ENCODE peak calls at places on chromosome 4, in five cellular contexts. O is fibroblast of the aortic adventitia; H is CD8-positive, alpha-beta T cell; A is neural progenitor cell; S is brain microvascular endothelial cell. C is an unnamed sample.

GRCh38 chr4:118923891-118924290 is 35.2 kb downstream of the SYNPO2 start:
- DNase-seq in S (no peak), A (no peak), O (no peak), H (no peak), C (no peak)

GRCh38 chr4:10013722-10014121 is 7.6 kb downstream of the SLC2A9 start:
- DNase-seq in H (no peak), O (no peak), A (peak; percentile 75), S (peak; percentile 38), C (no peak)

GRCh38 chr4:72567821-72568620 is 1.0 kb downstream of the ADAMTS3 start:
- DNase-seq in H (no peak), O (peak; percentile 75), A (peak; percentile 87), S (peak; percentile 72), C (peak; percentile 17)

GRCh38 chr4:41006141-41006540 is 208.2 kb downstream of the APBB2 start:
- DNase-seq in O (peak; percentile 42), H (no peak), A (no peak), S (no peak), C (no peak)

GRCh38 chr4:185471235-185472062 is at the start of gene CCDC110:
- DNase-seq in S (peak; percentile 86), H (peak; percentile 87), O (peak; percentile 97), A (peak; percentile 97), C (peak; percentile 18)

GRCh38 chr4:136441629-136442282 is 1090.5 kb downstream of the PCDH18 start:
- DNase-seq in A (no peak), S (no peak), H (no peak), O (no peak), C (no peak)

GRCh38 chr4:182091128-182091527 is 152.1 kb upstream of the TENM3 start:
- DNase-seq in A (no peak), O (no peak), S (no peak), H (no peak), C (no peak)

GRCh38 chr4:94690851-94691254 is 66.9 kb upstream of the BMPR1B start:
- DNase-seq in A (no peak), O (peak; percentile 16), H (no peak), S (peak; percentile 39), C (no peak)

GRCh38 chr4:129144755-129145206 is 48.8 kb downstream of the C4orf33 start:
- DNase-seq in O (no peak), S (no peak), A (no peak), H (no peak), C (no peak)

GRCh38 chr4:8162625-8163024 is 4.0 kb upstream of the ABLIM2 start:
- DNase-seq in S (no peak), H (no peak), O (no peak), A (no peak), C (no peak)

GRCh38 chr4:137032242-137032641 is 500.1 kb downstream of the PCDH18 start:
- DNase-seq in O (peak; percentile 5), S (no peak), A (no peak), H (no peak), C (no peak)

GRCh38 chr4:173998471-173999144 is 284.9 kb downstream of the FBXO8 start:
- DNase-seq in S (no peak), O (no peak), A (no peak), H (no peak), C (no peak)

GRCh38 chr4:687975-688694 is 816 bp downstream of the SLC49A3 start:
- DNase-seq in O (no peak), S (no peak), A (no peak), H (no peak), C (no peak)

GRCh38 chr4:135575041-135575440 is 1373.5 kb upstream of the PABPC4L start:
- DNase-seq in H (no peak), O (no peak), S (no peak), A (no peak), C (no peak)

GRCh38 chr4:145870155-145871020 is 68.2 kb downstream of the ZNF827 start:
- DNase-seq in S (no peak), H (no peak), A (no peak), O (no peak), C (no peak)

GRCh38 chr4:133058701-133059100 is 90.4 kb upstream of the PCDH10 start:
- DNase-seq in A (peak; percentile 32), O (no peak), S (no peak), H (no peak), C (no peak)

GRCh38 chr4:184383497-184384055 is 90.8 kb downstream of the IRF2 start:
- DNase-seq in A (no peak), S (peak; percentile 94), O (peak; percentile 98), H (no peak), C (peak; percentile 85)

GRCh38 chr4:73419106-73420038 is 15.3 kb downstream of the ALB start:
- DNase-seq in S (no peak), A (no peak), O (no peak), H (no peak), C (no peak)

GRCh38 chr4:115675721-115676120 is 562.3 kb upstream of the NDST4 start:
- DNase-seq in O (no peak), S (no peak), A (no peak), H (no peak), C (no peak)

GRCh38 chr4:151835467-151835866 is 74.7 kb upstream of the GATB start:
- DNase-seq in S (no peak), O (no peak), H (no peak), A (no peak), C (no peak)

GRCh38 chr4:181796502-181796901 is 446.7 kb upstream of the TENM3 start:
- DNase-seq in S (peak; percentile 85), H (no peak), O (peak; percentile 45), A (no peak), C (no peak)

GRCh38 chr4:155809835-155810234 is 51.0 kb downstream of the GUCY1B1 start:
- DNase-seq in H (no peak), A (peak; percentile 77), O (peak; percentile 92), S (peak; percentile 67), C (peak; percentile 36)

GRCh38 chr4:47662975-47663374 is 174.9 kb downstream of the CORIN start:
- DNase-seq in A (peak; percentile 42), O (no peak), S (peak; percentile 17), H (no peak), C (no peak)

GRCh38 chr4:133865606-133866327 is 335.8 kb downstream of the PABPC4L start:
- DNase-seq in S (peak; percentile 98), H (no peak), O (peak; percentile 93), A (peak; percentile 30), C (peak; percentile 82)

GRCh38 chr4:111475001-111475400 is 670.3 kb upstream of the FAM241A start:
- DNase-seq in H (no peak), S (peak; percentile 20), O (peak; percentile 56), A (peak; percentile 72), C (no peak)

GRCh38 chr4:8033067-8033755 is 93.5 kb upstream of the AFAP1 start:
- DNase-seq in A (no peak), O (no peak), S (no peak), H (no peak), C (no peak)

GRCh38 chr4:33959519-33959918 is 2284.8 kb downstream of the ARAP2 start:
- DNase-seq in S (no peak), O (no peak), H (no peak), A (no peak), C (peak; percentile 28)

GRCh38 chr4:189202182-189202868 is 738.3 kb upstream of the FRG1 start:
- DNase-seq in S (peak; percentile 71), H (no peak), O (peak; percentile 16), A (peak; percentile 79), C (no peak)
- H3K4me3 ChIP-seq in S (peak overlapping the region; percentile 40), H (no peak overlapping the region), O (no peak overlapping the region), A (no peak overlapping the region), C (peak overlapping the region; percentile 19)

GRCh38 chr4:26133840-26134239 is 187.0 kb upstream of the RBPJ start:
- DNase-seq in H (no peak), O (no peak), A (no peak), S (no peak), C (no peak)

GRCh38 chr4:26135331-26135730 is 185.5 kb upstream of the RBPJ start:
- DNase-seq in A (no peak), S (no peak), O (no peak), H (no peak), C (no peak)

GRCh38 chr4:26131053-26131452 is 189.8 kb upstream of the RBPJ start:
- DNase-seq in O (no peak), H (no peak), S (no peak), A (no peak), C (no peak)

GRCh38 chr4:26131711-26132110 is 189.1 kb upstream of the RBPJ start:
- DNase-seq in S (no peak), H (peak; percentile 14), O (no peak), A (no peak), C (no peak)

DNA sequence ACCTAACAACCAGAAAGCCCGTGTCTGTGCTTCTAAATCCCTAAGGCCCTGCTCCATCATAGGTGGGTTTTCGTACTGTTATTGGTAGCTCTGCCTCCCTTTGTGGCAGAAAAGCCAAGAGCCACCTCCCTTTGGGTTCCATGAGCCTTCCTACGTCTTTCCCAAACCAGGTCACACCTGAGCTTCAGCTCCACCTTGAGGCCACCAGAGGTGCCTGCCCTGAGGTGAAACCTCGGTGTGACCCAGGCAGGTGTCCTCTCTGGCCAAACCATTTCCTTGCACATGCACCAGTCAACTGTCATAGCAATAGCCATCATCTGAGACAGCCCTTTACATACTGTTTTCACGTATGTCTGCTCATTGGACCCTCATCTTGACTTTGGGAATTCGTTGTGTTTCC is 188.0 kb upstream of the RBPJ start:
- DNase-seq in A (no peak), O (no peak), S (no peak), H (no peak), C (no peak)
- TF ChIP-seq CTCF in A (no peak), O (no peak), S (peak; percentile 6), H (no peak), C (no peak)

DNA sequence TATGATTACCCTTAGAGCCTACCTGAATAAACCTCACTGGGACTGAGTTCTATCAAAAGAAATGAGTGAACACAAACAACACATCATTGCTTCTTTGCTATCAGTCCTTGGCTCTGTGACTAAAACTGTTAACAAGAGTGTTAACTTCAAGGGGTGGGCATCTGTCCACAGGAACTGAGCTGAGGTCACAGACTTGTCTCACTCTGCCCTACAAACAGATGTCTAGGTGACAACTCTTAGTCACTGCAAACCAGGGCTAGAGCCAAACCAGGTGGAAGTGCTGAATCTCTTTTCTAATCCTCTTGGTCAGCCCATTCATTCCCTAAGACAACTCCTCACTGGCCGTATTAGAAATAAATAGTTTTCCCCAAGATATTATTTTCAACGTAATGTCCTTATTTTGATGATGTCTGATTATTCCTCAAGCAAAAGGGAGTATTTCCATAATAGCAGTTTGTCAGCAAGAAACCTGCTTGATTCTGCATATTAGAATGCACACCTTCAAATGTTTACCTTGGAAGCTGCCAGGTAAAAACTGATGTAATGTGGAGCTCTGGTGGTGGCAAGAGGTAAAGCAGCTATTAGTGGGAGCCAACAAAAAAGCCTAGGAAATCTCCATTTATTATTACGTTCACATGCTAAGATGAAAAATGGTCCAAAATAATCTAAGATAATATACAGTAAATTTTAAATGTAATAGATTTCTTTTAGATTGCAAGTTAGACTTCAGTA is 4.0 kb downstream of the COL25A1 start:
- DNase-seq in S (peak; percentile 11), A (peak; percentile 15), H (no peak), O (no peak), C (no peak)
- H3K4me3 ChIP-seq in S (no peak overlapping the region), A (no peak overlapping the region), H (no peak overlapping the region), O (no peak overlapping the region), C (no peak overlapping the region)

DNA sequence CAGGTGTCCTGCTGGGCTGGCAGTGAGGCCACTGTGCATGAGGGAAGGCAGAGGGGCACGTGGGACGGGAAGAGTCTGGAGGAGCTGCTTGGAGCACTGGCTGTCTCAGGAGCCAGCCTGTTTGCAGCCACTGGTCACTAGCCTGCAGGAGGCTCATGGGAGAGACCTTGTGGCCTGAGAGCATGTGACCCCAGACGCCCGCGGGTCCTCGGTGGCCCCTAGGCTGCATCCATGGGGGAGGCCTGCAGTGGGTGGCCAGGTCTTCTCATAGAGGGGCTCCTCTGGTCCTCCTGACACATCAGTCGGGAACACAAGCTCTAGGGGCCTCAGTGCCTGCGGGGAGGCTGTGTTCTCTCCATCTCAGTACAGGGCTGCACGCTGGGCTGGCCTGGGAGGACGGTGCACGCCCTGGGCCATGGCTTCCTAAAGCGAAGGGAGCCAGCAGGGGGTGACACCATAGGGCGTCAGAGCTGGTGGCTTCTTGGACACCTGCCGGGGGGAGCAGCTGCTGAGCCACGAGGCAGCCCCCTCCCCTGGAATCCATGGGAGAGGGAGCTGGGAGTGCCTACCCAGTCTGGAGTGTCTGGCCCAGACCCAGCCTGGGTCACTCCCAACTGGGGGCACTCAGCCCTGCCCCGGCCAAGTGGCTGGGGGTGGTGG is 12.3 kb downstream of the NAT8L start:
- DNase-seq in O (no peak), H (no peak), S (no peak), A (no peak), C (no peak)
- TF ChIP-seq CTCF in O (no peak), H (no peak), S (no peak), A (no peak), C (no peak)